ENCODE peak calls at places on chromosomes 13 and 19, in five cellular contexts. U, G, E, M and Z are unnamed samples.
A peak's percentile ranks its signal among the peaks of the same experiment; 100 is the strongest.

GRCh38 chr13:59391696-59392095 is 772.0 kb downstream of the DIAPH3 start:
- DNase-seq in U (peak; percentile 16), G (no peak), E (no peak), M (peak; percentile 35), Z (no peak)

GRCh38 chr13:73220966-73221720 is 162.3 kb downstream of the KLF5 start:
- DNase-seq in U (no peak), G (no peak), E (no peak), M (no peak), Z (no peak)

GRCh38 chr13:51297556-51297955 is 41.9 kb upstream of the SERPINE3 start:
- DNase-seq in U (no peak), G (no peak), E (no peak), M (no peak), Z (no peak)

GRCh38 chr13:69524459-69525155 is 583.0 kb upstream of the ATXN8OS start:
- DNase-seq in U (no peak), G (no peak), E (no peak), M (no peak), Z (no peak)

GRCh38 chr19:35935911-35936737 is at the start of gene LRFN3:
- DNase-seq in U (peak; percentile 75), G (no peak), E (peak; percentile 38), M (peak; percentile 65), Z (peak; percentile 74)

GRCh38 chr13:33092422-33092987 is 76.3 kb downstream of the KL start:
- DNase-seq in U (no peak), G (no peak), E (no peak), M (no peak), Z (no peak)

GRCh38 chr13:44734204-44734707 is 158.1 kb upstream of the TSC22D1 start:
- DNase-seq in U (no peak), G (no peak), E (no peak), M (peak; percentile 63), Z (peak; percentile 93)

GRCh38 chr13:66534561-66534960 is 695.6 kb downstream of the PCDH9 start:
- DNase-seq in U (no peak), G (no peak), E (no peak), M (no peak), Z (no peak)

GRCh38 chr13:74171621-74172020 is 37.4 kb upstream of the KLF12 start:
- DNase-seq in U (no peak), G (no peak), E (no peak), M (no peak), Z (no peak)

GRCh38 chr13:35475131-35475959 is 1.1 kb downstream of the MAB21L1 start:
- DNase-seq in U (no peak), G (no peak), E (peak; percentile 52), M (no peak), Z (peak; percentile 86)

GRCh38 chr19:35715981-35716734 is 1.6 kb upstream of the KMT2B start:
- DNase-seq in U (peak; percentile 30), G (no peak), E (no peak), M (peak; percentile 72), Z (peak; percentile 81)

GRCh38 chr19:49092686-49093085 is 7.4 kb downstream of the SNRNP70 start:
- DNase-seq in U (no peak), G (no peak), E (no peak), M (no peak), Z (no peak)

GRCh38 chr19:7673995-7674667 is 2.8 kb upstream of the MCEMP1 start:
- DNase-seq in U (no peak), G (no peak), E (no peak), M (peak; percentile 87), Z (peak; percentile 63)

GRCh38 chr13:113187263-113187669 is 21.2 kb downstream of the PCID2 start:
- DNase-seq in U (peak; percentile 71), G (peak; percentile 57), E (peak; percentile 62), M (peak; percentile 82), Z (peak; percentile 93)

GRCh38 chr13:73618275-73618865 is 515.8 kb downstream of the KLF12 start:
- DNase-seq in U (no peak), G (no peak), E (no peak), M (peak; percentile 34), Z (no peak)

GRCh38 chr19:16355293-16356043 is 30.8 kb downstream of the KLF2 start:
- DNase-seq in U (no peak), G (no peak), E (no peak), M (no peak), Z (no peak)

GRCh38 chr19:44848036-44848804 is 2.1 kb downstream of the NECTIN2 start:
- DNase-seq in U (peak; percentile 44), G (no peak), E (no peak), M (no peak), Z (no peak)

GRCh38 chr13:22064854-22065646 is 394.2 kb downstream of the FGF9 start:
- DNase-seq in U (no peak), G (no peak), E (no peak), M (no peak), Z (no peak)

GRCh38 chr19:7869910-7870511 is 4.2 kb downstream of the PRR36 start:
- DNase-seq in U (peak; percentile 46), G (no peak), E (no peak), M (no peak), Z (peak; percentile 73)

GRCh38 chr13:94704347-94705080 is 7.8 kb downstream of the SOX21 start:
- DNase-seq in U (no peak), G (no peak), E (no peak), M (no peak), Z (no peak)

GRCh38 chr19:3061214-3062161 is 807 bp downstream of the TLE5 start:
- DNase-seq in U (peak; percentile 71), G (no peak), E (no peak), M (peak; percentile 58), Z (peak; percentile 67)

GRCh38 chr13:74040200-74040599 is 94.0 kb downstream of the KLF12 start:
- DNase-seq in U (no peak), G (no peak), E (peak; percentile 25), M (no peak), Z (peak; percentile 38)

GRCh38 chr19:10874019-10874418 is 2.7 kb downstream of the CARM1 start:
- DNase-seq in U (no peak), G (no peak), E (no peak), M (no peak), Z (no peak)

GRCh38 chr13:60329221-60329983 is 67.6 kb upstream of the TDRD3 start:
- DNase-seq in U (no peak), G (no peak), E (no peak), M (peak; percentile 42), Z (no peak)

GRCh38 chr19:15072930-15073647 is 8.9 kb upstream of the OR1I1 start:
- DNase-seq in U (no peak), G (no peak), E (no peak), M (no peak), Z (no peak)
- TF ChIP-seq CTCF in U (no peak), G (no peak), E (no peak), M (no peak), Z (no peak)

DNA sequence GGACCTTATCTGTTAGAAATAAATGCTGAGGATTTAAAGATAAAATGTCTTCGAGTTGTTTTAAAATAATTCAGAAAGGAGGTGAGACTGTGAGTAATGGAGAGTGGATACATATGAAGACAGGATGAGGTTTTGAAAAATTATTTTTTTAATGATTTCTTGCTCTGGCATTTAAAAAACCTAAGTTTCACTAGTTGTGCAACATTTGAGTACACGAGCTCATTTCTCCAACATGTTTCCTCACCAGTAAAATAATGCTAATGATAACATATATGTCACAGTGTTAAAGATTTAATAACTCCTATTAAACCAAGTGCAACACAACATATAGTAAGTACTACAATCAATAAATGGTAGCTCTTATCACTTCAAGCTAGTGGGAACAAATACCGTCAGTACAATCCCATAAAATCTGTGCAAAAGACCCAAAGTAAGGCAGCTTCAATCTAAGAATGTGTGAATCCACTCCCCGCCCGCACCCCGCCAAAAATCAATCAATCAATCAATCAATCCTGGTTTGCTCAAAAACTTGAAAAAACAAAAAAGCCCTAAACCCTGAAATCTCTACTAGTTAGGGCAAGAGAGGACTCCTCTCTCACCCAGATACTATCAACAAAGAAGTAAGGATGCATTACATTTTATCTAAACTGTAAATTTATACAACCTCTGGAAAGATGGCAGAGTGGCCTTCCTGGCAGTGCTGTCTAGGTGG is 1.3 kb downstream of the ALG5 start:
- DNase-seq in U (no peak), G (no peak), E (no peak), M (no peak), Z (no peak)
- H3K27ac ChIP-seq in U (peak overlapping the region; percentile 74), G (no peak overlapping the region), E (peak overlapping the region; percentile 95), M (peak overlapping the region; percentile 98), Z (peak overlapping the region; percentile 86)

GRCh38 chr13:101626925-101627555 is 174.6 kb downstream of the ITGBL1 start:
- DNase-seq in U (no peak), G (no peak), E (no peak), M (no peak), Z (no peak)

GRCh38 chr13:101627556-101627943 is 175.1 kb downstream of the ITGBL1 start:
- DNase-seq in U (no peak), G (no peak), E (no peak), M (no peak), Z (no peak)

GRCh38 chr13:101624981-101625380 is 172.5 kb downstream of the ITGBL1 start:
- DNase-seq in U (no peak), G (no peak), E (no peak), M (no peak), Z (no peak)

GRCh38 chr13:101623469-101624209 is 171.2 kb downstream of the ITGBL1 start:
- DNase-seq in U (no peak), G (no peak), E (no peak), M (no peak), Z (no peak)

DNA sequence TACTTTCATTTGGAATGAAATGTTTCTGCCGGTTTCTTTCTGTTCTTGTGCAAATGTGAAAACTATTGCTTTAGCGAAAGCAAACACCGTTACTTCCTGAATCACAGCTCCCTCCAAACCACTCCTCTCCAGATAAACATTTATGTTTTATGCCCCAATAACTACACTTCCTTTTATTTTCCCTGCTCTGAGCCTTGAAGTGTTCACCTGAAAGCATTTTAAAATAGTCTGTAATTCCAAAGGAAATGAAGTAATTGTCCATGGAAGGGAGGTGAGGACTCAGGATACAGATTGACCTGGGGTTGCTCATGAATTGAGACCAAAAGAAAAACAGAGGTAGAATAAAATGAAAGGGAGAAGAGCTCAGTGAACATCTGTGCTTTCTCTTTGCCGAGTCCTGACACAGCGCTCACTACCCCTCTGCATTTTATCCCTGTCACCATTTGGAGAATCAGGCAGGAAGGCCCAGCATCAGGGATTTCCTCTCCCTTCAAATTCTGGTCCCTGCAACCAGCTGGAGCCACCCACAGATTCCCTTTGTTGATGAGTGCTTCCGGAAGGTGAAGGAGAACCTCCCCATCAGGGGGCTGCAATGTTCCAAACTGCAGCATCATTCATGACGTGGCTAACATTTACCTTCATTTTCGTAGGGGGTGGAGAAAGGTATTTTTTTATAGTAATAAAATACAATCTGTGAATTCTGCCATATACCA is 171.9 kb downstream of the ITGBL1 start:
- DNase-seq in U (no peak), G (no peak), E (no peak), M (no peak), Z (no peak)
- H3K4me3 ChIP-seq in U (no peak overlapping the region), G (peak overlapping the region; percentile 58), E (no peak overlapping the region), M (no peak overlapping the region), Z (no peak overlapping the region)

DNA sequence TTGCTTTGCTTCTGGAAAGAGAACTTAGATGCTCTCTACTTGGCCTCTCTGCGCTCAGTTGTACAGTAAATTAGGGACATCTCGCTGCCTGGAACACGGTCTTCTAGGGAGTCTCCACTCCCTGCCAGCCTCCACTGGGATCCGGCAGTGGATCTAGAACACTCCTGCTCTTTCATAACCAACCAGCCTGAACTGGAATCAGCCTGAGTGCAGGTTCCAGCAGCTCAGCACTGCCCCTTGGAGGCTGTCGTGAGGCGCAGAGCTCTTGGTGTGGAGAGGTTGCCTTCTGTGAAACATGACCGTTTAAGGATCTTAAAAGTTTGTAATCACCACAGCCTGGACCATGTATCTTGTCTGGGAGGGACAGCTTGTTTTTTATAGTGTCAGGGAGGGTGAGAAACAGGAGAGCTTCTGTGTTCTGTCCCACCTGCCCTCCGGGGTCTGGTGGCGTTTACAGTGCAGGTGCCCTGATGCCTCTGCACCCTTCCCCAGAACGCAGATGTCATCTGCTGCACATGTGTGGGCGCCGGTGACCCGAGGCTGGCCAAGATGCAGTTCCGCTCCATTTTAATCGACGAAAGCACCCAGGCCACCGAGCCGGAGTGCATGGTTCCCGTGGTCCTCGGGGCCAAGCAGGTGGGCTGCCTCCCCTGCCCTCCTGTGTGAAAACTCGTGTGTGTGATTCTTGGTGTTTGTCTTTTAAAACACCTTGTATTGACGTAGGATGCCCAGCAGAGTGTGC is 24.8 kb downstream of the UPF1 start:
- DNase-seq in U (no peak), G (no peak), E (no peak), M (no peak), Z (no peak)
- TF ChIP-seq CTCF in U (no peak), G (no peak), E (no peak), M (no peak), Z (peak; percentile 9)